ENCODE peak calls at places on chromosomes 6 and 20, in six cellular contexts. One of them, this sample, is unnamed.

GRCh38 chr6:139590206-139590605 is 215.8 kb upstream of the CITED2 start:
- DNase-seq in K562: no peak
- DNase-seq in fibroblast of lung: no peak
- DNase-seq in HepG2: no peak
- DNase-seq in astrocyte: no peak
- DNase-seq in HCT116: no peak
- DNase-seq in this sample: no peak

GRCh38 chr6:10390495-10391298 is 24.2 kb downstream of the TFAP2A start:
- DNase-seq in HCT116: no peak
- DNase-seq in HepG2: no peak
- DNase-seq in fibroblast of lung: no peak
- DNase-seq in astrocyte: no peak
- DNase-seq in K562: no peak
- DNase-seq in this sample: no peak

GRCh38 chr20:4490595-4491280 is 231.0 kb upstream of the PRND start:
- DNase-seq in fibroblast of lung: no peak
- DNase-seq in astrocyte: no peak
- DNase-seq in HCT116: no peak
- DNase-seq in K562: no peak
- DNase-seq in HepG2: no peak
- DNase-seq in this sample: no peak

GRCh38 chr6:158677906-158678305 is 28.1 kb downstream of the SYTL3 start:
- DNase-seq in HepG2: no peak
- DNase-seq in K562: no peak
- DNase-seq in HCT116: no peak
- DNase-seq in astrocyte: no peak
- DNase-seq in fibroblast of lung: no peak
- DNase-seq in this sample: no peak

GRCh38 chr6:109393882-109394281 is 11.6 kb upstream of the CD164 start:
- DNase-seq in astrocyte: no peak
- DNase-seq in HepG2: no peak
- DNase-seq in K562: no peak
- DNase-seq in HCT116: no peak
- DNase-seq in fibroblast of lung: no peak
- DNase-seq in this sample: no peak

GRCh38 chr20:45359406-45360148 is 3.4 kb upstream of the SYS1 start:
- DNase-seq in astrocyte: peak; percentile 79
- DNase-seq in K562: no peak
- DNase-seq in HepG2: peak; percentile 82
- DNase-seq in fibroblast of lung: peak; percentile 82
- DNase-seq in HCT116: no peak
- DNase-seq in this sample: no peak

GRCh38 chr6:48113130-48113529 is 2.1 kb upstream of the PTCHD4 start:
- DNase-seq in astrocyte: no peak
- DNase-seq in HCT116: no peak
- DNase-seq in K562: no peak
- DNase-seq in HepG2: no peak
- DNase-seq in fibroblast of lung: no peak
- DNase-seq in this sample: no peak

GRCh38 chr6:17093692-17094091 is 8.2 kb upstream of the STMND1 start:
- DNase-seq in K562: no peak
- DNase-seq in HCT116: no peak
- DNase-seq in astrocyte: no peak
- DNase-seq in HepG2: no peak
- DNase-seq in fibroblast of lung: no peak
- DNase-seq in this sample: no peak

GRCh38 chr6:166870602-166871208 is 85.6 kb downstream of the RNASET2 start:
- DNase-seq in K562: no peak
- DNase-seq in HepG2: no peak
- DNase-seq in astrocyte: no peak
- DNase-seq in HCT116: no peak
- DNase-seq in fibroblast of lung: no peak
- DNase-seq in this sample: no peak

GRCh38 chr20:49706548-49707517 is 6.8 kb downstream of the B4GALT5 start:
- DNase-seq in HepG2: no peak
- DNase-seq in HCT116: no peak
- DNase-seq in astrocyte: no peak
- DNase-seq in fibroblast of lung: no peak
- DNase-seq in K562: peak; percentile 69
- DNase-seq in this sample: no peak

GRCh38 chr20:3203315-3204123 is 963 bp downstream of the DDRGK1 start:
- DNase-seq in fibroblast of lung: peak; percentile 39
- DNase-seq in HCT116: no peak
- DNase-seq in astrocyte: no peak
- DNase-seq in HepG2: peak; percentile 50
- DNase-seq in K562: peak; percentile 63
- DNase-seq in this sample: no peak

GRCh38 chr6:89050697-89051096 is 29.9 kb upstream of the PNRC1 start:
- DNase-seq in HepG2: no peak
- DNase-seq in fibroblast of lung: no peak
- DNase-seq in K562: no peak
- DNase-seq in astrocyte: no peak
- DNase-seq in HCT116: no peak
- DNase-seq in this sample: no peak

GRCh38 chr20:52001999-52002666 is 189.4 kb downstream of the ZFP64 start:
- DNase-seq in fibroblast of lung: peak; percentile 23
- DNase-seq in HepG2: peak; percentile 92
- DNase-seq in K562: no peak
- DNase-seq in HCT116: peak; percentile 3
- DNase-seq in astrocyte: no peak
- DNase-seq in this sample: no peak

GRCh38 chr6:126307859-126308258 is 32.1 kb upstream of the CENPW start:
- DNase-seq in HepG2: no peak
- DNase-seq in astrocyte: peak; percentile 60
- DNase-seq in fibroblast of lung: peak; percentile 72
- DNase-seq in HCT116: no peak
- DNase-seq in K562: no peak
- DNase-seq in this sample: no peak

GRCh38 chr6:169427856-169428255 is 174.2 kb upstream of the THBS2 start:
- DNase-seq in K562: no peak
- DNase-seq in fibroblast of lung: peak; percentile 76
- DNase-seq in astrocyte: peak; percentile 65
- DNase-seq in HCT116: no peak
- DNase-seq in HepG2: no peak
- DNase-seq in this sample: no peak

GRCh38 chr6:80938131-80938530 is 814.4 kb downstream of the TENT5A start:
- DNase-seq in K562: no peak
- DNase-seq in astrocyte: no peak
- DNase-seq in HepG2: no peak
- DNase-seq in fibroblast of lung: no peak
- DNase-seq in HCT116: no peak
- DNase-seq in this sample: no peak

GRCh38 chr6:131669891-131670290 is 31.3 kb downstream of the OR2A4 start:
- DNase-seq in astrocyte: no peak
- DNase-seq in HepG2: no peak
- DNase-seq in HCT116: no peak
- DNase-seq in fibroblast of lung: peak; percentile 10
- DNase-seq in K562: no peak
- DNase-seq in this sample: no peak

GRCh38 chr6:157635388-157636244 is 187.4 kb upstream of the SNX9 start:
- DNase-seq in K562: peak; percentile 85
- DNase-seq in astrocyte: no peak
- DNase-seq in fibroblast of lung: peak; percentile 8
- DNase-seq in HepG2: no peak
- DNase-seq in HCT116: no peak
- DNase-seq in this sample: no peak

GRCh38 chr6:131982740-131983259 is 31.6 kb upstream of the CCN2 start:
- DNase-seq in K562: no peak
- DNase-seq in fibroblast of lung: peak; percentile 92
- DNase-seq in astrocyte: peak; percentile 93
- DNase-seq in HepG2: no peak
- DNase-seq in HCT116: no peak
- DNase-seq in this sample: no peak

GRCh38 chr6:28941681-28942448 is 18.1 kb upstream of the TRIM27 start:
- DNase-seq in HepG2: no peak
- DNase-seq in fibroblast of lung: no peak
- DNase-seq in K562: peak; percentile 65
- DNase-seq in HCT116: no peak
- DNase-seq in astrocyte: no peak
- DNase-seq in this sample: no peak

GRCh38 chr20:58942549-58942948 is 38.5 kb upstream of the NELFCD start:
- DNase-seq in K562: no peak
- DNase-seq in HCT116: no peak
- DNase-seq in fibroblast of lung: no peak
- DNase-seq in astrocyte: no peak
- DNase-seq in HepG2: no peak
- DNase-seq in this sample: no peak

GRCh38 chr20:62449951-62450815 is 22.8 kb upstream of the RBBP8NL start:
- DNase-seq in astrocyte: no peak
- DNase-seq in fibroblast of lung: no peak
- DNase-seq in K562: no peak
- DNase-seq in HCT116: no peak
- DNase-seq in HepG2: no peak
- DNase-seq in this sample: no peak

GRCh38 chr6:143236151-143236788 is 175.6 kb downstream of the AIG1 start:
- DNase-seq in K562: no peak
- DNase-seq in astrocyte: peak; percentile 8
- DNase-seq in fibroblast of lung: peak; percentile 21
- DNase-seq in HCT116: peak; percentile 16
- DNase-seq in HepG2: no peak
- DNase-seq in this sample: no peak

GRCh38 chr6:139962663-139963314 is 588.3 kb upstream of the CITED2 start:
- DNase-seq in HepG2: no peak
- DNase-seq in HCT116: no peak
- DNase-seq in K562: no peak
- DNase-seq in astrocyte: no peak
- DNase-seq in fibroblast of lung: no peak
- DNase-seq in this sample: no peak

GRCh38 chr6:13760948-13761347 is 49.3 kb upstream of the RANBP9 start:
- DNase-seq in astrocyte: peak; percentile 22
- DNase-seq in HepG2: no peak
- DNase-seq in K562: no peak
- DNase-seq in fibroblast of lung: peak; percentile 5
- DNase-seq in HCT116: no peak
- DNase-seq in this sample: no peak

GRCh38 chr6:35635601-35636597 is 52.8 kb downstream of the FKBP5 start:
- DNase-seq in fibroblast of lung: no peak
- DNase-seq in HCT116: no peak
- DNase-seq in HepG2: no peak
- DNase-seq in astrocyte: no peak
- DNase-seq in K562: no peak
- DNase-seq in this sample: no peak

GRCh38 chr6:108921547-108922331 is 73.5 kb downstream of the ARMC2 start:
- DNase-seq in K562: no peak
- DNase-seq in fibroblast of lung: peak; percentile 89
- DNase-seq in HepG2: no peak
- DNase-seq in astrocyte: peak; percentile 90
- DNase-seq in HCT116: no peak
- DNase-seq in this sample: no peak

GRCh38 chr20:24166412-24166811 is 177.8 kb upstream of the GGTLC1 start:
- DNase-seq in fibroblast of lung: no peak
- DNase-seq in astrocyte: no peak
- DNase-seq in K562: no peak
- DNase-seq in HepG2: no peak
- DNase-seq in HCT116: no peak
- DNase-seq in this sample: no peak

GRCh38 chr6:38997128-38997761 is 51.3 kb upstream of the GLP1R start:
- DNase-seq in HCT116: no peak
- DNase-seq in astrocyte: no peak
- DNase-seq in K562: peak; percentile 58
- DNase-seq in fibroblast of lung: peak; percentile 15
- DNase-seq in HepG2: peak; percentile 29
- DNase-seq in this sample: peak; percentile 2

GRCh38 chr20:50335105-50335504 is 144.5 kb downstream of the CEBPB start:
- DNase-seq in HCT116: peak; percentile 68
- DNase-seq in astrocyte: peak; percentile 42
- DNase-seq in K562: peak; percentile 78
- DNase-seq in HepG2: peak; percentile 91
- DNase-seq in fibroblast of lung: peak; percentile 54
- DNase-seq in this sample: no peak

GRCh38 chr6:89830385-89830809 is 717 bp downstream of the CASP8AP2 start:
- DNase-seq in HepG2: no peak
- DNase-seq in HCT116: no peak
- DNase-seq in fibroblast of lung: no peak
- DNase-seq in astrocyte: no peak
- DNase-seq in K562: peak; percentile 27
- DNase-seq in this sample: no peak

GRCh38 chr20:57009355-57009754 is 257.1 kb downstream of the BMP7 start:
- DNase-seq in K562: no peak
- DNase-seq in fibroblast of lung: no peak
- DNase-seq in astrocyte: no peak
- DNase-seq in HCT116: no peak
- DNase-seq in HepG2: no peak
- DNase-seq in this sample: no peak
- TF ChIP-seq EZH2 in K562: no peak
- TF ChIP-seq EZH2 in fibroblast of lung: no peak
- TF ChIP-seq EZH2 in astrocyte: no peak
- TF ChIP-seq EZH2 in HCT116: no peak
- TF ChIP-seq EZH2 in HepG2: no peak
- TF ChIP-seq EZH2 in this sample: no peak

GRCh38 chr6:41373919-41374617 is 38.7 kb downstream of the NCR2 start:
- DNase-seq in fibroblast of lung: peak; percentile 15
- DNase-seq in HCT116: no peak
- DNase-seq in astrocyte: no peak
- DNase-seq in HepG2: no peak
- DNase-seq in K562: no peak
- DNase-seq in this sample: no peak

GRCh38 chr6:41375598-41376151 is 40.3 kb downstream of the NCR2 start:
- DNase-seq in HCT116: no peak
- DNase-seq in K562: no peak
- DNase-seq in astrocyte: no peak
- DNase-seq in fibroblast of lung: no peak
- DNase-seq in HepG2: no peak
- DNase-seq in this sample: no peak

GRCh38 chr6:41376176-41376575 is 40.8 kb downstream of the NCR2 start:
- DNase-seq in HepG2: no peak
- DNase-seq in HCT116: no peak
- DNase-seq in fibroblast of lung: no peak
- DNase-seq in astrocyte: no peak
- DNase-seq in K562: no peak
- DNase-seq in this sample: no peak

GRCh38 chr6:41373367-41373918 is 38.0 kb downstream of the NCR2 start:
- DNase-seq in astrocyte: no peak
- DNase-seq in HepG2: no peak
- DNase-seq in K562: no peak
- DNase-seq in fibroblast of lung: no peak
- DNase-seq in HCT116: no peak
- DNase-seq in this sample: no peak

GRCh38 chr6:41374618-41375590 is 39.5 kb downstream of the NCR2 start:
- DNase-seq in fibroblast of lung: no peak
- DNase-seq in K562: no peak
- DNase-seq in HCT116: no peak
- DNase-seq in HepG2: no peak
- DNase-seq in astrocyte: no peak
- DNase-seq in this sample: no peak
- TF ChIP-seq EZH2 in fibroblast of lung: no peak
- TF ChIP-seq EZH2 in K562: no peak
- TF ChIP-seq EZH2 in HCT116: no peak
- TF ChIP-seq EZH2 in HepG2: no peak
- TF ChIP-seq EZH2 in astrocyte: no peak
- TF ChIP-seq EZH2 in this sample: no peak

GRCh38 chr6:22413681-22414305 is 117.0 kb upstream of the PRL start:
- DNase-seq in fibroblast of lung: peak; percentile 70
- DNase-seq in HCT116: no peak
- DNase-seq in astrocyte: peak; percentile 69
- DNase-seq in K562: no peak
- DNase-seq in HepG2: no peak
- DNase-seq in this sample: no peak
- TF ChIP-seq EZH2 in fibroblast of lung: no peak
- TF ChIP-seq EZH2 in HCT116: no peak
- TF ChIP-seq EZH2 in astrocyte: no peak
- TF ChIP-seq EZH2 in K562: no peak
- TF ChIP-seq EZH2 in HepG2: no peak
- TF ChIP-seq EZH2 in this sample: no peak

GRCh38 chr6:27514906-27515495 is 42.1 kb upstream of the ZNF184 start:
- DNase-seq in K562: no peak
- DNase-seq in fibroblast of lung: no peak
- DNase-seq in astrocyte: no peak
- DNase-seq in HepG2: no peak
- DNase-seq in HCT116: no peak
- DNase-seq in this sample: no peak
- TF ChIP-seq EZH2 in K562: no peak
- TF ChIP-seq EZH2 in fibroblast of lung: no peak
- TF ChIP-seq EZH2 in astrocyte: no peak
- TF ChIP-seq EZH2 in HepG2: no peak
- TF ChIP-seq EZH2 in HCT116: no peak
- TF ChIP-seq EZH2 in this sample: no peak

This sample was measured in SK-N-MC.